ENCODE peak calls at places on chromosomes 11 and 22, in six cellular contexts. One of them, this sample, is unnamed.

GRCh38 chr22:19641254-19641982 is 72.9 kb upstream of the SEPTIN5 start:
- DNase-seq in effector CD4-positive, alpha-beta T cell: no peak
- DNase-seq in COR-L47: no peak
- DNase-seq in activated T-helper 1 cell treated with anti-CD3 and anti-CD28 coated beads, Interleukin-12 subunit alpha, Interleukin-12 subunit beta, Interleukin-2, Interleukin-4 antibody, amounts not matched to agents 30 ng/mL and 10 ng/mL and 1 ng/mL, durations not matched to agents 14 hours and 24 hours and 36 hours: no peak
- DNase-seq in DMS153: peak
- DNase-seq in fibroblast of lung: no peak
- DNase-seq in this sample: no peak

GRCh38 chr11:64321533-64321932 is 3.6 kb downstream of the PRDX5 start:
- DNase-seq in COR-L47: no peak
- DNase-seq in effector CD4-positive, alpha-beta T cell: no peak
- DNase-seq in DMS153: no peak
- DNase-seq in activated T-helper 1 cell treated with anti-CD3 and anti-CD28 coated beads, Interleukin-12 subunit alpha, Interleukin-12 subunit beta, Interleukin-2, Interleukin-4 antibody, amounts not matched to agents 30 ng/mL and 10 ng/mL and 1 ng/mL, durations not matched to agents 14 hours and 24 hours and 36 hours: no peak
- DNase-seq in fibroblast of lung: peak
- DNase-seq in this sample: no peak

GRCh38 chr11:122367809-122368231 is 251.8 kb upstream of the BLID start:
- DNase-seq in COR-L47: no peak
- DNase-seq in effector CD4-positive, alpha-beta T cell: no peak
- DNase-seq in activated T-helper 1 cell treated with anti-CD3 and anti-CD28 coated beads, Interleukin-12 subunit alpha, Interleukin-12 subunit beta, Interleukin-2, Interleukin-4 antibody, amounts not matched to agents 30 ng/mL and 10 ng/mL and 1 ng/mL, durations not matched to agents 14 hours and 24 hours and 36 hours: no peak
- DNase-seq in DMS153: no peak
- DNase-seq in fibroblast of lung: peak
- DNase-seq in this sample: no peak

GRCh38 chr22:32760815-32761214 is 40.7 kb upstream of the TIMP3 start:
- DNase-seq in DMS153: no peak
- DNase-seq in activated T-helper 1 cell treated with anti-CD3 and anti-CD28 coated beads, Interleukin-12 subunit alpha, Interleukin-12 subunit beta, Interleukin-2, Interleukin-4 antibody, amounts not matched to agents 30 ng/mL and 10 ng/mL and 1 ng/mL, durations not matched to agents 14 hours and 24 hours and 36 hours: no peak
- DNase-seq in fibroblast of lung: no peak
- DNase-seq in effector CD4-positive, alpha-beta T cell: no peak
- DNase-seq in COR-L47: no peak
- DNase-seq in this sample: no peak

GRCh38 chr11:1180171-1180570 is 22.4 kb downstream of the MUC5AC start:
- DNase-seq in DMS153: no peak
- DNase-seq in COR-L47: no peak
- DNase-seq in activated T-helper 1 cell treated with anti-CD3 and anti-CD28 coated beads, Interleukin-12 subunit alpha, Interleukin-12 subunit beta, Interleukin-2, Interleukin-4 antibody, amounts not matched to agents 30 ng/mL and 10 ng/mL and 1 ng/mL, durations not matched to agents 14 hours and 24 hours and 36 hours: no peak
- DNase-seq in fibroblast of lung: no peak
- DNase-seq in effector CD4-positive, alpha-beta T cell: no peak
- DNase-seq in this sample: no peak

GRCh38 chr11:9687736-9688494 is 24.0 kb downstream of the SWAP70 start:
- DNase-seq in DMS153: no peak
- DNase-seq in fibroblast of lung: peak
- DNase-seq in COR-L47: no peak
- DNase-seq in effector CD4-positive, alpha-beta T cell: no peak
- DNase-seq in activated T-helper 1 cell treated with anti-CD3 and anti-CD28 coated beads, Interleukin-12 subunit alpha, Interleukin-12 subunit beta, Interleukin-2, Interleukin-4 antibody, amounts not matched to agents 30 ng/mL and 10 ng/mL and 1 ng/mL, durations not matched to agents 14 hours and 24 hours and 36 hours: no peak
- DNase-seq in this sample: no peak

GRCh38 chr22:49571326-49571725 is 256.3 kb downstream of the BRD1 start:
- DNase-seq in DMS153: no peak
- DNase-seq in effector CD4-positive, alpha-beta T cell: no peak
- DNase-seq in fibroblast of lung: no peak
- DNase-seq in COR-L47: no peak
- DNase-seq in activated T-helper 1 cell treated with anti-CD3 and anti-CD28 coated beads, Interleukin-12 subunit alpha, Interleukin-12 subunit beta, Interleukin-2, Interleukin-4 antibody, amounts not matched to agents 30 ng/mL and 10 ng/mL and 1 ng/mL, durations not matched to agents 14 hours and 24 hours and 36 hours: no peak
- DNase-seq in this sample: no peak

GRCh38 chr22:36386351-36386899 is 1.3 kb downstream of the MYH9 start:
- DNase-seq in DMS153: peak
- DNase-seq in effector CD4-positive, alpha-beta T cell: peak
- DNase-seq in COR-L47: peak
- DNase-seq in activated T-helper 1 cell treated with anti-CD3 and anti-CD28 coated beads, Interleukin-12 subunit alpha, Interleukin-12 subunit beta, Interleukin-2, Interleukin-4 antibody, amounts not matched to agents 30 ng/mL and 10 ng/mL and 1 ng/mL, durations not matched to agents 14 hours and 24 hours and 36 hours: peak
- DNase-seq in fibroblast of lung: peak
- DNase-seq in this sample: peak

GRCh38 chr22:20966883-20967696 is at the start of gene AIFM3:
- DNase-seq in DMS153: no peak
- DNase-seq in COR-L47: no peak
- DNase-seq in activated T-helper 1 cell treated with anti-CD3 and anti-CD28 coated beads, Interleukin-12 subunit alpha, Interleukin-12 subunit beta, Interleukin-2, Interleukin-4 antibody, amounts not matched to agents 30 ng/mL and 10 ng/mL and 1 ng/mL, durations not matched to agents 14 hours and 24 hours and 36 hours: no peak
- DNase-seq in fibroblast of lung: no peak
- DNase-seq in effector CD4-positive, alpha-beta T cell: no peak
- DNase-seq in this sample: no peak

GRCh38 chr11:65558002-65558784 is at the start of gene LTBP3:
- DNase-seq in activated T-helper 1 cell treated with anti-CD3 and anti-CD28 coated beads, Interleukin-12 subunit alpha, Interleukin-12 subunit beta, Interleukin-2, Interleukin-4 antibody, amounts not matched to agents 30 ng/mL and 10 ng/mL and 1 ng/mL, durations not matched to agents 14 hours and 24 hours and 36 hours: no peak
- DNase-seq in effector CD4-positive, alpha-beta T cell: no peak
- DNase-seq in fibroblast of lung: peak
- DNase-seq in DMS153: no peak
- DNase-seq in COR-L47: peak
- DNase-seq in this sample: peak

GRCh38 chr22:35596821-35597220 is 20.3 kb downstream of the MB start:
- DNase-seq in effector CD4-positive, alpha-beta T cell: no peak
- DNase-seq in activated T-helper 1 cell treated with anti-CD3 and anti-CD28 coated beads, Interleukin-12 subunit alpha, Interleukin-12 subunit beta, Interleukin-2, Interleukin-4 antibody, amounts not matched to agents 30 ng/mL and 10 ng/mL and 1 ng/mL, durations not matched to agents 14 hours and 24 hours and 36 hours: no peak
- DNase-seq in COR-L47: no peak
- DNase-seq in DMS153: no peak
- DNase-seq in fibroblast of lung: no peak
- DNase-seq in this sample: no peak

GRCh38 chr11:69862331-69862761 is 43.1 kb upstream of the FGF3 start:
- DNase-seq in fibroblast of lung: no peak
- DNase-seq in COR-L47: no peak
- DNase-seq in DMS153: no peak
- DNase-seq in effector CD4-positive, alpha-beta T cell: no peak
- DNase-seq in activated T-helper 1 cell treated with anti-CD3 and anti-CD28 coated beads, Interleukin-12 subunit alpha, Interleukin-12 subunit beta, Interleukin-2, Interleukin-4 antibody, amounts not matched to agents 30 ng/mL and 10 ng/mL and 1 ng/mL, durations not matched to agents 14 hours and 24 hours and 36 hours: no peak
- DNase-seq in this sample: no peak

GRCh38 chr11:65695459-65696241 is 16.4 kb upstream of the KAT5 start:
- DNase-seq in fibroblast of lung: no peak
- DNase-seq in COR-L47: peak
- DNase-seq in activated T-helper 1 cell treated with anti-CD3 and anti-CD28 coated beads, Interleukin-12 subunit alpha, Interleukin-12 subunit beta, Interleukin-2, Interleukin-4 antibody, amounts not matched to agents 30 ng/mL and 10 ng/mL and 1 ng/mL, durations not matched to agents 14 hours and 24 hours and 36 hours: no peak
- DNase-seq in effector CD4-positive, alpha-beta T cell: no peak
- DNase-seq in DMS153: peak
- DNase-seq in this sample: no peak

GRCh38 chr22:46083383-46084350 is 66.7 kb upstream of the PPARA start:
- DNase-seq in activated T-helper 1 cell treated with anti-CD3 and anti-CD28 coated beads, Interleukin-12 subunit alpha, Interleukin-12 subunit beta, Interleukin-2, Interleukin-4 antibody, amounts not matched to agents 30 ng/mL and 10 ng/mL and 1 ng/mL, durations not matched to agents 14 hours and 24 hours and 36 hours: no peak
- DNase-seq in effector CD4-positive, alpha-beta T cell: no peak
- DNase-seq in DMS153: no peak
- DNase-seq in COR-L47: no peak
- DNase-seq in fibroblast of lung: no peak
- DNase-seq in this sample: no peak